ENCODE peak calls at places on chromosome 3, in four cellular contexts. One of them, this sample, is unnamed.

GRCh38 chr3:183545688-183546087 is 9.8 kb downstream of the KLHL6 start:
- DNase-seq in fibroblast of lung: no peak
- DNase-seq in WERI-Rb-1: no peak
- DNase-seq in fibroblast of pulmonary artery: no peak
- DNase-seq in this sample: no peak

GRCh38 chr3:156743859-156744258 is 69.5 kb downstream of the TIPARP start:
- DNase-seq in fibroblast of lung: no peak
- DNase-seq in WERI-Rb-1: no peak
- DNase-seq in fibroblast of pulmonary artery: no peak
- DNase-seq in this sample: no peak

GRCh38 chr3:46664188-46664970 is 29.1 kb downstream of the ALS2CL start:
- DNase-seq in fibroblast of lung: no peak
- DNase-seq in WERI-Rb-1: no peak
- DNase-seq in fibroblast of pulmonary artery: no peak
- DNase-seq in this sample: no peak

GRCh38 chr3:87848003-87848402 is 210.8 kb downstream of the CGGBP1 start:
- DNase-seq in fibroblast of lung: no peak
- DNase-seq in WERI-Rb-1: no peak
- DNase-seq in fibroblast of pulmonary artery: no peak
- DNase-seq in this sample: no peak

GRCh38 chr3:39644176-39644575 is 165.2 kb upstream of the MYRIP start:
- DNase-seq in fibroblast of lung: peak
- DNase-seq in WERI-Rb-1: no peak
- DNase-seq in fibroblast of pulmonary artery: peak
- DNase-seq in this sample: peak

GRCh38 chr3:15241341-15241740 is 35.3 kb downstream of the CAPN7 start:
- DNase-seq in fibroblast of lung: no peak
- DNase-seq in WERI-Rb-1: peak
- DNase-seq in fibroblast of pulmonary artery: peak
- DNase-seq in this sample: peak

GRCh38 chr3:149752051-149752787 is at the start of gene COMMD2:
- DNase-seq in fibroblast of lung: peak
- DNase-seq in WERI-Rb-1: peak
- DNase-seq in fibroblast of pulmonary artery: peak
- DNase-seq in this sample: peak

GRCh38 chr3:89635137-89635536 is 527.7 kb downstream of the EPHA3 start:
- DNase-seq in fibroblast of lung: peak
- DNase-seq in WERI-Rb-1: no peak
- DNase-seq in fibroblast of pulmonary artery: no peak
- DNase-seq in this sample: no peak

GRCh38 chr3:71304261-71304646 is 279.3 kb downstream of the FOXP1 start:
- DNase-seq in fibroblast of lung: no peak
- DNase-seq in WERI-Rb-1: no peak
- DNase-seq in fibroblast of pulmonary artery: no peak
- DNase-seq in this sample: no peak

GRCh38 chr3:138946554-138947302 is at the start of the genes FOXL2 and FOXL2NB:
- DNase-seq in fibroblast of lung: peak
- DNase-seq in WERI-Rb-1: peak
- DNase-seq in fibroblast of pulmonary artery: peak
- DNase-seq in this sample: peak
- H3K4me3 ChIP-seq in fibroblast of lung: peak
- H3K4me3 ChIP-seq in WERI-Rb-1: peak
- H3K4me3 ChIP-seq in fibroblast of pulmonary artery: peak
- H3K4me3 ChIP-seq in this sample: peak

DNA sequence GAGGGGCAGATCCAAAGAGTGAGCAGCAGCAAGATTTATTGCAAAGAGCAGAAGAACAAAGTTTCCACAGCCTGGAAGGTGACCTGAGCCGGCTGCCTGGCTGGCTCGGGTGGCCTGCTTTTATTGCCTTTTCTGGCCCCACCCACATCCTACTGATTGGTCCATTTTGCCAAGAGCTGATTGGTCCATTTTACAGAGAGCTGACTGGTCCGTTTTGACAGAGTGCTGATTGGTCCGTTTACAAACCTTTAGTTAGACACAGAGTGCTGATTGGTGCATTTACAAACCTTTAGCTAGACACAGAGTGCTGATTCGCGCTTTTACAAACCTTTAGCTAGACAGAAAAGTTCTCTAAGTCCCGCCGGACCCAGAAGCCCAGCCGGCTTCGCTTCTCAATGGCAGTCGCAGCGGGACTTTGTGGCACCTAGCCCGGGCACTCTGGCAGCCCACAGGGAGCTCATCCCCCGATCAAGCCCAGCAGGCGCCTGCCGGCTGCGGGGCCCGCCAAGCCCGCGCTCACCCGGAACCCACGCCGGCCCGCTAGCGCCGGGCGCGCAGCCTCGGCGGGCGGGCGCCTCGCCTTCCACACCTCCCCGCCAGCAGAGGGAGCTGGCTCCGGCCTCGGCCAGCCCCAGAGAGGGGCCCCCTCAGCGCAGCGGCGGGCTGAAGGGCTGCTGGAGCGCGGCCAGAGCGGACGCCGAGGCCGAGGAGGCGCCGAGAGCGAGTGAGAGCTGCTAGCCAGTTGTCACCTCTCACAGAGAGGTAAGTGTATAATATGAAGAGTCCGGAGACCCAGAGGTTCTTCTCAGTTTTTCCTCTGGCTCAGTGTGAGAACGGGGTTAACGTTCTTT is 339.2 kb downstream of the CHL1 start:
- DNase-seq in fibroblast of lung: peak
- DNase-seq in WERI-Rb-1: peak
- DNase-seq in fibroblast of pulmonary artery: peak
- DNase-seq in this sample: peak
- H3K4me3 ChIP-seq in fibroblast of lung: peak
- H3K4me3 ChIP-seq in WERI-Rb-1: peak
- H3K4me3 ChIP-seq in fibroblast of pulmonary artery: peak
- H3K4me3 ChIP-seq in this sample: no peak

GRCh38 chr3:113896930-113897329 is 50.9 kb upstream of the ZDHHC23 start:
- DNase-seq in fibroblast of lung: no peak
- DNase-seq in WERI-Rb-1: no peak
- DNase-seq in fibroblast of pulmonary artery: no peak
- DNase-seq in this sample: no peak
- H3K4me3 ChIP-seq in fibroblast of lung: no peak
- H3K4me3 ChIP-seq in WERI-Rb-1: no peak
- H3K4me3 ChIP-seq in fibroblast of pulmonary artery: no peak
- H3K4me3 ChIP-seq in this sample: no peak

GRCh38 chr3:125147491-125147820 is 65.1 kb downstream of the SLC12A8 start:
- DNase-seq in fibroblast of lung: no peak
- DNase-seq in WERI-Rb-1: no peak
- DNase-seq in fibroblast of pulmonary artery: no peak
- DNase-seq in this sample: no peak
- H3K4me3 ChIP-seq in fibroblast of lung: no peak
- H3K4me3 ChIP-seq in WERI-Rb-1: no peak
- H3K4me3 ChIP-seq in fibroblast of pulmonary artery: no peak
- H3K4me3 ChIP-seq in this sample: no peak

DNA sequence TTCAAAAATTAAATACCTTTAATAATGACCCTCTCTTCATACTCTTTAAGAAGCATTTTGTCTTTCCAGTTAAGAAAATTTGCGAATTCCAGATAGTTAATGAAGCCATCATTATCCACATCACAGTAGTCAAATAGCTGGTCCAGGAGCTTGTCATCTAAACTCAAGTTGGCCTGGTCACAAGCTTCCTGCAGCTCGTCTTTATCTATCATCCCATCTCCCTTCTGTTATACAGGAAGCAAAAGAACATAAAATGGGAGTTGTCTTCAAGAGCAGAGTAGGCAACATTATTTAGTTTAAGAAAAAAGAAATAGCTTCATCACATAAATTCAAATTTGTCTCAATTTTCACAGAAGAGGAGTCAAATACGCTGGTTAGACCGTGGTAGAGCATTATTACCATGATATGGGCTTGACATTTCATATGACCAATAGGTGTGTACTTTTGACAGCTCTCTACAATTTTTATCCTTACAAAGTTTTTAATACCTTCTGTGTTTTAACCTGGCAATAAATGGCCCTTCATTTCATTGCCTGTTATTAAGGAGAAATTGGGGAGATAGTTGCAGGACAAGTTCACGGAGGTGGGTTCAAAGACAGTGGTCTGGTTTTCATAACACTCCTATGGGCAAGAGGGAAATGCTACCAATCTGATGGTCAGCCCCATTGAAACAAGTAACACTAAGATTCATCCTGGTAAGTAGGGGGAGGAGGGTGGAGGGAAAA is 45.4 kb downstream of the EFHB start:
- DNase-seq in fibroblast of lung: no peak
- DNase-seq in WERI-Rb-1: no peak
- DNase-seq in fibroblast of pulmonary artery: no peak
- DNase-seq in this sample: no peak
- H3K4me3 ChIP-seq in fibroblast of lung: peak
- H3K4me3 ChIP-seq in WERI-Rb-1: no peak
- H3K4me3 ChIP-seq in fibroblast of pulmonary artery: peak
- H3K4me3 ChIP-seq in this sample: peak

DNA sequence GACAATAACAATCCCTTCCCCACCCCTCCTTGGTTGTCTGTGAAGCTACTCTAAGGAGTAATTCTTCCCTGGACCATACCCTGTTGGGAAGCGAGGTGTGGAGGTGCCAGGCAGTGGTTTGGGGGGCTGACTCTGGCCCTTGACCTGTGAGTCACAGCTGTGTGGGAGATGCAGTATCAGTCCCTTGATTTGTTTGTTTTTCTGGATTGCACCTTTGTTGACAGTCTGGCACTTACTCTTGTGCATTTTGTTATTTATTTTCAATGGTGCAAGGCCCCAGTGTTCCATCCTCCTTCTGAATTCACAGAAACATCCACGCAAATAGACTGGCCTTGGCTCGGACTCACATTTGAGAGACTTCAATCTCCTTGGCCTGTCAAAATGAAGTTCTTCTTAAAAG is 29.7 kb downstream of the TMEM45A start:
- DNase-seq in fibroblast of lung: no peak
- DNase-seq in WERI-Rb-1: no peak
- DNase-seq in fibroblast of pulmonary artery: no peak
- DNase-seq in this sample: no peak
- H3K4me3 ChIP-seq in fibroblast of lung: no peak
- H3K4me3 ChIP-seq in WERI-Rb-1: no peak
- H3K4me3 ChIP-seq in fibroblast of pulmonary artery: no peak
- H3K4me3 ChIP-seq in this sample: no peak

DNA sequence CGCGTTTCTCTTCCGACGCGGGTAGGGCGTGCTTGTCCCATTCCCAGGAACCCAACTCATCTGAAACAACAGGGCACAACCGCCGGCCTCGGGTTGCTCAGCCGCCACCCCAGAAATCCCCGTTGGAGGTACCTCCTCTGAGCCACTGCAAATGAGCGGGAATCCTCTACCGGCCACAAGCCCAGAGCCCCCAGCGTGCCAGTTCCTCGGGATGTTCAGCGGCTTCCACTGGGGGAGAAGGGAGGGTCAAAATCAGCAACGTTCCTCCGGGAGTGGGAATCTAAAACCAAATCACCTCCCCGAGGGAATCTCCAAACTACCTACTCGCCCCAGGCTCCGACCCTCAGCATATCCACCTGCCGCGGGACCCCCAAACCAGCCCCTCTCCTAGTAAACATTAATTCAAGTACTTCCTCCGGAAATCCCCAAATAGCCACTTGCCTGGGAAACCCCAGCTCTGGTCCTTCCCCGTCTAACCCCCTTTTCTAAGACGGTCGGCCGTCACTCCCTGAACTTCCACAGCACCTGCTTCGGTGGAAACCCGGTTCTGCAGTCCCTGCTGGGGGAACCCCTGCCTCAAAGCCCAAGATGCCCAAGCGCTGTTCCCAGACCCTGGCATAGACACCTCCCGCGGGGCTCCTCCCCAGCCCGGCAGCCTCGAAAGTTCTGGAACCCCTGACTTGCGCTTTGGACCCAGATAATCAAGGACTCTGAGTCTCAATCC is 887 bp downstream of the OXTR start:
- DNase-seq in fibroblast of lung: no peak
- DNase-seq in WERI-Rb-1: no peak
- DNase-seq in fibroblast of pulmonary artery: no peak
- DNase-seq in this sample: peak
- H3K4me3 ChIP-seq in fibroblast of lung: peak
- H3K4me3 ChIP-seq in WERI-Rb-1: no peak
- H3K4me3 ChIP-seq in fibroblast of pulmonary artery: peak
- H3K4me3 ChIP-seq in this sample: peak